ENCODE peak calls at places on chromosomes 2 and 18, in four cellular contexts. B is CD8-positive, alpha-beta memory T cell; M is HCT116; G is pancreas. Z is an unnamed sample.

GRCh38 chr2:10286216-10287037 is 16.3 kb upstream of the HPCAL1 start:
- DNase-seq in B (peak; percentile 40), M (no peak), G (peak; percentile 78), Z (peak; percentile 48)

GRCh38 chr18:77056399-77057015 is 76.1 kb downstream of the MBP start:
- DNase-seq in B (no peak), M (no peak), G (no peak), Z (no peak)

GRCh38 chr2:205892141-205893064 is 193.6 kb downstream of the INO80D start:
- DNase-seq in B (no peak), M (no peak), G (peak; percentile 53), Z (peak; percentile 6)

GRCh38 chr2:24576617-24577016 is 85.6 kb downstream of the NCOA1 start:
- DNase-seq in B (no peak), M (no peak), G (no peak), Z (no peak)

GRCh38 chr2:98295721-98296414 is 50.4 kb upstream of the CNGA3 start:
- DNase-seq in B (no peak), M (no peak), G (no peak), Z (no peak)

GRCh38 chr2:29475446-29476006 is 360.3 kb downstream of the CLIP4 start:
- DNase-seq in B (no peak), M (no peak), G (no peak), Z (no peak)

GRCh38 chr2:209556354-209556961 is 132.6 kb downstream of the MAP2 start:
- DNase-seq in B (no peak), M (peak; percentile 27), G (no peak), Z (no peak)

GRCh38 chr18:25923193-25923592 is 167.2 kb downstream of the SS18 start:
- DNase-seq in B (no peak), M (no peak), G (no peak), Z (no peak)

GRCh38 chr2:16626497-16626896 is 39.1 kb downstream of the CYRIA start:
- DNase-seq in B (no peak), M (no peak), G (no peak), Z (no peak)

GRCh38 chr2:240431663-240432424 is 3.6 kb upstream of the GPC1 start:
- DNase-seq in B (peak; percentile 36), M (no peak), G (peak; percentile 10), Z (no peak)

DNA sequence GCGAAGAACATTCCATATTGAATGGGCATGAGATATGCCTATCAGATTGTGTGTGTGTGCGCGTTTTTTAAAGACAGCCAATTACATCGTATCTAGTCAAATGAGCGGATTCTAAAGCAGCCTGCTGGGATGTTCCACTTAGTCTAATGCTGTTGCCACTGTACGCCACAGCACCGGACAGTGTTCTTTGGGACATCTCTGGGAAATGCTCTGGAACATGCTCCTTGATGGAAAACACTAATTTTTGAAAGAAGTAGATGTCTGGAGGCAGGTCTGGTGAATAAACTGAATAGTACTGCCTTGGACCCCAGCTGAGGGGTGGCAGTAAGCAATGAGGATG is 3.6 kb upstream of the TMEM150A start:
- DNase-seq in B (no peak), M (no peak), G (no peak), Z (no peak)
- H3K27ac ChIP-seq in B (no peak overlapping the region), M (no peak overlapping the region), G (no peak overlapping the region), Z (no peak overlapping the region)

GRCh38 chr2:55232084-55232862 is at the start of the genes CLHC1 and RPS27A:
- DNase-seq in B (peak; percentile 95), M (peak; percentile 98), G (peak; percentile 86), Z (peak; percentile 53)

GRCh38 chr2:55231546-55232083 is 478 bp downstream of the CLHC1 start:
- DNase-seq in B (no peak), M (no peak), G (no peak), Z (no peak)

GRCh38 chr2:55232863-55233657 is 572 bp downstream of the RPS27A start:
- DNase-seq in B (peak; percentile 83), M (no peak), G (peak; percentile 61), Z (peak; percentile 22)

GRCh38 chr2:55235724-55236538 is 3.4 kb downstream of the RPS27A start:
- DNase-seq in B (no peak), M (no peak), G (no peak), Z (no peak)

DNA sequence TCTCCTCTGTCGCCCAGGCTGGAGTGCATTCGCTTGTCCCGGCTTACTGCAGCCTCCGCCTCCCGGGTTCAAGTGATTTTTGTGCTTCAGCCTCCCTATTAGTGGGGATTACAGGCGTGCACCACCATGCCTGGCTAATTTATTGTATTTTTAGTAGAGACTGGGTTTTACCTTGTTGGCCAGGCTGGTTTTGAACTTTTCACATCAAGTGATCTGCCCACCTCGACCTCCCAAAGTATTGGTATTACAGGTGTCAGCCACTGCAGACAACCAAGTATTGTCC is 1.1 kb downstream of the RPS27A start:
- DNase-seq in B (no peak), M (no peak), G (no peak), Z (no peak)
- H3K27ac ChIP-seq in B (peak overlapping the region; percentile 91), M (peak overlapping the region; percentile 98), G (peak overlapping the region; percentile 97), Z (peak overlapping the region; percentile 93)

DNA sequence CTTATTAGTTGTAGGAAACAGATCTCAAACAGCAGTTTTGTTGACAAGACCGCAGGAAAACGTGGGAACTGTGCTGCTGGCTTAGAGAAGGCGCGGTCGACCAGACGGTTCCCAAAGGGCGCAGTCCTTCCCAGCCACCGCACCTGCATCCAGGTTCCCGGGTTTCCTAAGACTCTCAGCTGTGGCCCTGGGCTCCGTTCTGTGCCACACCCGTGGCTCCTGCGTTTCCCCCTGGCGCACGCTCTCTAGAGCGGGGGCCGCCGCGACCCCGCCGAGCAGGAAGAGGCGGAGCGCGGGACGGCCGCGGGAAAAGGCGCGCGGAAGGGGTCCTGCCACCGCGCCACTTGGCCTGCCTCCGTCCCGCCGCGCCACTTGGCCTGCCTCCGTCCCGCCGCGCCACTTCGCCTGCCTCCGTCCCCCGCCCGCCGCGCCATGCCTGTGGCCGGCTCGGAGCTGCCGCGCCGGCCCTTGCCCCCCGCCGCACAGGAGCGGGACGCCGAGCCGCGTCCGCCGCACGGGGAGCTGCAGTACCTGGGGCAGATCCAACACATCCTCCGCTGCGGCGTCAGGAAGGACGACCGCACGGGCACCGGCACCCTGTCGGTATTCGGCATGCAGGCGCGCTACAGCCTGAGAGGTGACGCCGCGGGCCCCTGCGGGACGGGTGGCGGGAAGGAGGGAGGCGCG is at the start of gene TYMS:
- DNase-seq in B (no peak), M (peak; percentile 63), G (peak; percentile 59), Z (no peak)
- H3K27ac ChIP-seq in B (peak within 1 kb of the TSS; percentile 71), M (peak within 1 kb of the TSS; percentile 100), G (no peak within 1 kb of the TSS), Z (peak within 1 kb of the TSS; percentile 91)

DNA sequence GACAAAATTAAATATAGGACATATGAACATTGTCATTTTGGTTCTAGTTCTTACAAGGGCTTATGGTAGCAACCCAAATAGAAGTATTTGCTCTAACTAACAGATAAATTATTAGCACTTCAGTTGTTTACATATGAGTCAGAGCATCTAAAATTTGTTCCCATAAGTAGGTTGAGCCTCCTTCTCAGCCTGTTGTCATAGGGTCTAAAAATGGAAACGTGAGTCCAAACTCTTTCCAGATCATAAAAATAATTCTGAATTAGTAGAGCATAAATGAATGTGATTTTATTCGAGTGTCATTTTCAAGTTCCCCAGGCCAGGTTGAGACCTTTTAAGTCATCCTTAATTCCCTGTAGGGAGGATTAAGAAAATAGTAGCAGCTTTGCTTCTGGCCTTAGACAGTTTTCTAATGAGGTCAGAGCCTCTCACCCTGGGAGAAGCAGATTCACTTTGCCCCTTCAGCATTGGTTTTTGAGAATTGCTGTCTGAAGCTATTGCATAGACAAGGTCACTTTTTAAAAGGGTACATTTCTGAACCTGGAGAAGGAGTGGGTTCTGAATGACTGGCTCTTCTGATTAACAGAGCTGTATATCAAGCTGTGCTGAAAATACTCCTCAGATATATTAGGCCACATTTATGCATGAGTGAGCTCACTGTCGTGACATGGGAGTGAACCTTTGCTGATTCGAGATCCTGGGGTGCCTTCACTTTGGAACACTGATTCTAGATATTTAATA is 164.3 kb downstream of the NEDD4L start:
- DNase-seq in B (no peak), M (no peak), G (no peak), Z (no peak)
- H3K27ac ChIP-seq in B (no peak overlapping the region), M (peak overlapping the region; percentile 19), G (no peak overlapping the region), Z (no peak overlapping the region)

Z was measured in substantia nigra.